ENCODE peak calls at places on chromosomes 1 and 21, in nine cellular contexts. O, M, B, A, V, K, X, W and U are unnamed samples.

GRCh38 chr1:227947678-227948492 is at the start of gene WNT9A:
- DNase-seq in O (peak; percentile 89), M (peak; percentile 47), B (peak; percentile 59), A (peak; percentile 60), V (peak; percentile 79), K (no peak), X (peak; percentile 58), W (peak; percentile 81), U (no peak)

GRCh38 chr21:37848721-37849490 is 67.4 kb downstream of the KCNJ6 start:
- DNase-seq in O (no peak), M (no peak), B (peak; percentile 70), A (peak; percentile 73), V (no peak), K (no peak), X (no peak), W (no peak), U (peak; percentile 24)

GRCh38 chr1:21325231-21325718 is 35.0 kb upstream of the ECE1 start:
- DNase-seq in O (no peak), M (no peak), B (no peak), A (no peak), V (no peak), K (no peak), X (no peak), W (no peak), U (no peak)

GRCh38 chr1:173201968-173202367 is 5.2 kb downstream of the TNFSF4 start:
- DNase-seq in O (no peak), M (no peak), B (no peak), A (no peak), V (no peak), K (no peak), X (no peak), W (no peak), U (no peak)

GRCh38 chr21:37030864-37031263 is 24.4 kb downstream of the RIPPLY3 start:
- DNase-seq in O (no peak), M (no peak), B (no peak), A (no peak), V (no peak), K (no peak), X (no peak), W (no peak), U (no peak)

GRCh38 chr1:246537441-246537840 is 28.6 kb downstream of the TFB2M start:
- DNase-seq in O (peak; percentile 48), M (no peak), B (no peak), A (no peak), V (no peak), K (no peak), X (no peak), W (no peak), U (no peak)

GRCh38 chr1:187551061-187551460 is 722.3 kb downstream of the PLA2G4A start:
- DNase-seq in O (no peak), M (no peak), B (no peak), A (no peak), V (no peak), K (no peak), X (no peak), W (no peak), U (no peak)

GRCh38 chr1:65791860-65792670 is 630 bp upstream of the PDE4B start:
- DNase-seq in O (no peak), M (no peak), B (peak; percentile 37), A (no peak), V (no peak), K (no peak), X (peak; percentile 11), W (peak; percentile 45), U (no peak)

GRCh38 chr1:161706116-161706482 is 930 bp upstream of the FCRLA start:
- DNase-seq in O (no peak), M (no peak), B (peak; percentile 82), A (no peak), V (no peak), K (no peak), X (no peak), W (no peak), U (peak; percentile 70)

GRCh38 chr1:24870551-24871195 is 59.4 kb downstream of the RUNX3 start:
- DNase-seq in O (peak; percentile 82), M (no peak), B (no peak), A (no peak), V (peak; percentile 66), K (no peak), X (no peak), W (no peak), U (no peak)

GRCh38 chr1:168879906-168880734 is 151.1 kb upstream of the DPT start:
- DNase-seq in O (no peak), M (no peak), B (peak; percentile 35), A (peak; percentile 53), V (no peak), K (no peak), X (peak; percentile 20), W (no peak), U (no peak)

GRCh38 chr1:88311907-88312306 is 372.2 kb upstream of the PKN2 start:
- DNase-seq in O (no peak), M (no peak), B (no peak), A (no peak), V (no peak), K (no peak), X (no peak), W (no peak), U (no peak)

GRCh38 chr1:156708245-156708661 is 2.9 kb upstream of the CRABP2 start:
- DNase-seq in O (no peak), M (no peak), B (peak; percentile 49), A (no peak), V (no peak), K (no peak), X (no peak), W (no peak), U (no peak)

GRCh38 chr1:200778766-200779165 is 40.1 kb downstream of the CAMSAP2 start:
- DNase-seq in O (no peak), M (no peak), B (no peak), A (no peak), V (no peak), K (no peak), X (peak; percentile 21), W (no peak), U (no peak)

GRCh38 chr1:160342520-160342919 is 530 bp downstream of the COPA start:
- DNase-seq in O (no peak), M (no peak), B (peak; percentile 8), A (peak; percentile 17), V (no peak), K (no peak), X (no peak), W (no peak), U (no peak)

GRCh38 chr1:216014046-216014445 is 409.2 kb downstream of the USH2A start:
- DNase-seq in O (no peak), M (no peak), B (peak; percentile 43), A (no peak), V (no peak), K (no peak), X (no peak), W (no peak), U (no peak)

GRCh38 chr1:180643693-180644092 is 11.9 kb downstream of the XPR1 start:
- DNase-seq in O (no peak), M (no peak), B (peak; percentile 38), A (peak; percentile 31), V (no peak), K (no peak), X (no peak), W (no peak), U (no peak)

GRCh38 chr1:12480748-12481362 is 137.2 kb downstream of the DHRS3 start:
- DNase-seq in O (peak; percentile 76), M (peak; percentile 71), B (peak; percentile 93), A (peak; percentile 95), V (no peak), K (peak; percentile 93), X (no peak), W (no peak), U (peak; percentile 89)

GRCh38 chr21:33127154-33127893 is 57.4 kb downstream of the OLIG1 start:
- DNase-seq in O (peak; percentile 88), M (peak; percentile 46), B (peak; percentile 48), A (peak; percentile 74), V (peak; percentile 77), K (peak; percentile 12), X (peak; percentile 46), W (peak; percentile 83), U (peak; percentile 54)

DNA sequence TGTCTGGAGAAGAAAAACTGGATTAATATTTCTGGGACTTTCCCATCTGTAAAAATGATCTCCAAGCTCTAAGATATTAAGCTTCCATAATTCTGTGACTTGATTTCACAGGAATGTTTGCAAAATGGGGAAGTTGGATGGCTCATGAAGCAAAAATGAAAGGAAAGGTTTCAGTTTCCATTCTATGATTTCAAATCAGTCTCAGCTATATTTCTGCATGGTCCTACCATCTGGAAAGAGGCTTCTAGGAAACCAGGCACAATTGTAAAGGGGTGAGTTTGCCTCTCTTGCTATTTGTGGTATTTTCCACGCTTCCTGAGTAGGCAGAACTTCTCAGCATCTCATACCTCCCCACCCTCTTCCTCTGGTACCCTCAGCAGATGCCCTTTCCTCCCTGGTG is 22.4 kb upstream of the ACTN2 start:
- DNase-seq in O (no peak), M (no peak), B (no peak), A (no peak), V (no peak), K (no peak), X (no peak), W (no peak), U (no peak)
- TF ChIP-seq CTCF in O (no peak), M (no peak), B (no peak), A (no peak), V (no peak), K (no peak), X (no peak), W (no peak), U (no peak)

GRCh38 chr1:7117599-7118281 is 332.5 kb downstream of the CAMTA1 start:
- DNase-seq in O (no peak), M (peak; percentile 46), B (peak; percentile 93), A (peak; percentile 60), V (no peak), K (peak; percentile 94), X (no peak), W (peak; percentile 38), U (peak; percentile 95)
- TF ChIP-seq CTCF in O (no peak), M (no peak), B (peak; percentile 54), A (peak; percentile 17), V (no peak), K (peak; percentile 56), X (no peak), W (no peak), U (peak; percentile 71)

GRCh38 chr21:43645414-43645891 is 13.8 kb downstream of the HSF2BP start:
- DNase-seq in O (peak; percentile 87), M (peak; percentile 53), B (peak; percentile 84), A (peak; percentile 84), V (peak; percentile 59), K (no peak), X (no peak), W (peak; percentile 26), U (peak; percentile 67)
- TF ChIP-seq CTCF in O (no peak), M (peak; percentile 64), B (peak; percentile 84), A (peak; percentile 70), V (no peak), K (peak; percentile 56), X (peak; percentile 68), W (peak; percentile 35), U (peak; percentile 70)

DNA sequence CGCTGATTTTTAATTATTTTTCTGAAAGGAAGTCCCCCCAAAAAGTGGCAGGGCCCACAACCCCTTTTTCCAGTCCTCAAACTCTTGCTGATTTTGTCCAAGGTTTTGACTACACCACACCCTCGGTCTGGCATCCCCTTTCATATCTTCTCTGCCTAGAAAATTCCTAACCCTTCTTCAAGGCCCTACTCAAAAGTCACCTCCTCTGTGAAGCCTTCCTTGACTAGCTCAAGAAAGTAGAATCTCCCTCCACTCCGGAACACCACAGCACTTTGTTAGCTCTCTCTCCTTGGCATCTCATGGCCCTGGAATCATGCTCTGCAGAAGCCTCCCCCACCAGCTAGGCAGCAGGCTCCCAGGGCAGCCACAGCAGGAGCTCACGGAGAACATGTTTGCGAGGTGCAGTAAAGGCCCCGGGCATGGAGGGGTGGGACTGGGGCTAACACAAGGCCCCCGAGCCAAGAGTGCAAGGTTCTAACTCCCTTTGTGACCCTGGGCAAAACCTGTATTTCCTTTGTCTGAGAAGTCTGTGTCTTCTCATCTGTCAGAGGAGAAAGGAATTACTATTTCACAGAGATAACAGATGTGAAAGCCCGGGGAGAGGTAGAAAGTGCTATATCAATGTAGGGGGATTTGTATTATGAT is 17.7 kb upstream of the S100A7 start:
- DNase-seq in O (no peak), M (no peak), B (no peak), A (no peak), V (no peak), K (no peak), X (no peak), W (no peak), U (no peak)
- TF ChIP-seq CTCF in O (no peak), M (no peak), B (no peak), A (no peak), V (no peak), K (no peak), X (no peak), W (no peak), U (no peak)